ENCODE peak calls at places on chromosomes 16 and 17, in seven cellular contexts. M is GM12878, U is A549, F is HCT116, I is HepG2, L is K562, J is H1. H is an unnamed sample.

GRCh38 chr17:63276821-63277220 is 169.3 kb downstream of the CYB561 start:
- DNase-seq in F (no peak), M (no peak), L (no peak), I (no peak), U (no peak), J (no peak), H (no peak)

GRCh38 chr16:10922328-10923145 is 19.7 kb downstream of the DEXI start:
- DNase-seq in M (no peak), U (no peak), L (no peak), F (no peak), J (no peak), I (peak), H (no peak)

GRCh38 chr16:52561910-52562741 is 15.2 kb upstream of the TOX3 start:
- DNase-seq in L (no peak), F (no peak), M (no peak), U (no peak), I (peak), J (no peak), H (no peak)

GRCh38 chr17:36594626-36595401 is 3.1 kb downstream of the DHRS11 start:
- DNase-seq in J (no peak), M (no peak), U (no peak), F (no peak), I (no peak), L (no peak), H (no peak)

GRCh38 chr17:36942631-36943125 is 5.4 kb downstream of the LHX1 start:
- DNase-seq in F (no peak), J (no peak), M (no peak), L (no peak), U (no peak), I (no peak), H (no peak)

GRCh38 chr17:22459331-22459952 is 767.1 kb downstream of the KCNJ18 start:
- DNase-seq in I (no peak), J (no peak), M (no peak), F (no peak), L (no peak), U (no peak), H (no peak)

GRCh38 chr17:66682293-66682692 is 152.6 kb upstream of the CACNG5 start:
- DNase-seq in U (no peak), I (no peak), M (no peak), F (no peak), J (no peak), L (no peak), H (no peak)

GRCh38 chr16:24534634-24535033 is 4.7 kb upstream of the RBBP6 start:
- DNase-seq in L (no peak), I (peak), F (no peak), U (peak), M (no peak), J (no peak), H (no peak)

GRCh38 chr17:1995321-1996242 is 29.6 kb downstream of the RTN4RL1 start:
- DNase-seq in J (no peak), I (peak), L (no peak), U (no peak), M (no peak), F (no peak), H (no peak)
- TF ChIP-seq MAX in J (no peak), I (no peak), L (no peak), U (no peak), M (no peak), F (no peak), H (no peak)

GRCh38 chr17:1495265-1495664 is 2.8 kb upstream of the MYO1C start:
- DNase-seq in J (no peak), U (no peak), I (no peak), M (no peak), F (no peak), L (no peak), H (no peak)

GRCh38 chr17:1496814-1497325 is 4.4 kb upstream of the MYO1C start:
- DNase-seq in I (no peak), U (no peak), M (no peak), F (no peak), L (no peak), J (no peak), H (no peak)

GRCh38 chr17:1498869-1499268 is 6.4 kb upstream of the MYO1C start:
- DNase-seq in L (no peak), I (no peak), M (no peak), F (no peak), J (no peak), U (no peak), H (peak)

GRCh38 chr17:1494736-1495253 is 2.3 kb upstream of the MYO1C start:
- DNase-seq in M (no peak), J (no peak), L (no peak), I (no peak), U (no peak), F (no peak), H (no peak)

GRCh38 chr17:1498233-1498632 is 5.7 kb upstream of the MYO1C start:
- DNase-seq in U (no peak), F (no peak), M (no peak), J (no peak), L (no peak), I (no peak), H (no peak)
- H3K4me3 ChIP-seq in U (no peak), F (no peak), M (no peak), J (no peak), L (no peak), I (no peak), H (no peak)

DNA sequence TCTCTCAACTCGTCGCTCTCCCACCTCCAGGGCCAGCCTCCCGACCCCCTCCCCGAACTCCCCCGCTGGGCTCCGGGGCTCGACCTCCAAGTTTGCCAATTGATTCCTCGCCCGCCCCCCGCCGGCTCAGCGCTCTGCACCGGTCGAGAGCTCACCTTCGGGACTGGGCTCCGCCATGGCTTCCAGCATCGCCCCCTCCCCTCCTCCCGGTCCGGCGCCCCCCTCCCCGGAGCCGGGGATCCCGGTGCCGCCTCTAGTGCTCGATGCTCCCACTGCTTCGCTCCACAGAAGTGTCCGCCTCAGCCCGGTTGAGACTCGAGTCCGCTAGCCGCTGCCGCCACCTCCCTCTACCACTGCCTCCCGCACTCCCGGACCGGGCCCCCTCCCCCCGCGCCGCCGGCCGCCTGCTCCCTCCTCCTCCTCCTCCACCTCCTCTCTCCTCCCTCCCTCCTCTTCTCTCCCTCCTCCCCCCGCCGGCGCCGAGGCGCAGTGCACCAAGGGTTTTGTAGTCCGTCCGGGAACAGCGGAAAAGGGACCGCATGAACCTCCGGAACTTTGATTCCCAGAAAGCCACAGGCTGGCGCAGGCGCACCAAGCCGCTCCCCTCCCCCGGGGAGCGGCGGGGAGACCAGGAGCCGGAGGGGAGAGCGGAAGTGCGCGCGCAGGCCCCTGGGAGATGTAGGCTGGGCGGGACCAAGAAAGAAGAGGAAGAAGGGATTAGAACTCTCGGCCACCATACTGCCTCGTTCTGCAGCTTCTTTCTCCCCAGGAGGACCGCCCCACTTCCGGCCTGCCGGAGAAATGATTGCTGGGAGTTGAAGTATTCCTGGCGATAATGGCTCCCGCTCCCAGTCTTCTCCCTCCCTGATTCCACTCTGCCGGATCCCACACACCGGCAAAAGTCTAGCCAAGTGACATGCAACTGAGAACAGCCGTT is at the start of gene PHF23:
- DNase-seq in J (peak), F (peak), U (peak), I (peak), M (peak), L (peak), H (peak)
- TF ChIP-seq POLR2A in J (peak), F (no peak), U (peak), I (peak), M (peak), L (peak), H (no peak)

GRCh38 chr17:9899280-9900018 is 5.6 kb downstream of the RCVRN start:
- DNase-seq in J (no peak), I (no peak), L (no peak), M (no peak), U (no peak), F (no peak), H (no peak)
- TF ChIP-seq MAX in J (no peak), I (no peak), L (no peak), M (no peak), U (no peak), F (no peak), H (no peak)

GRCh38 chr17:82092094-82092586 is 5.9 kb downstream of the FASN start:
- DNase-seq in U (no peak), I (no peak), L (no peak), F (no peak), M (no peak), J (no peak), H (no peak)
- H3K4me3 ChIP-seq in U (no peak), I (no peak), L (no peak), F (no peak), M (no peak), J (no peak), H (no peak)

GRCh38 chr16:57808589-57808988 is 6.3 kb upstream of the KIFC3 start:
- DNase-seq in L (no peak), M (no peak), F (no peak), U (no peak), I (no peak), J (no peak), H (no peak)
- TF ChIP-seq POLR2A in L (no peak), M (no peak), F (no peak), U (no peak), I (no peak), J (no peak), H (no peak)

DNA sequence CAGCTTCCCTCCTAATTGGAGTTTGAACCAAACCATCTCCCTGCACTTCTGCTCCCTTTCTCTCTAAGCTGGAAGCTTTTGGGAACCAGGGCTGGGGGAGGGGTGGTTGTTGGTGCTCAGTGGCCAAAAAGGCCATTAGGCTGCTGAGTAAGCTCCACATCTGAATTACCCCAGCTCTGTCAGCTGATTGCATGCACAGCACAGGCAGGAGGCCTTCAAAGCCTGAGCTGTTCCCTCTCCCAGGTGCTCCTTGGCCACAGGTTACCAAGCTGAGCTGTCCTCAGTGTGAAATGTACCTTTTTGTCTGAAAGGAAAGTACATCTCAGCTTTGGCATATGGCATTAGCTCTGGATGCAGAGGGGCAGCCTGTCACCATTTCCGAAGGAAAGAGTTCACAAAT is 6.2 kb upstream of the TBKBP1 start:
- DNase-seq in U (no peak), L (no peak), J (no peak), M (no peak), F (no peak), I (no peak), H (no peak)
- TF ChIP-seq MAX in U (no peak), L (no peak), J (peak), M (no peak), F (no peak), I (no peak), H (no peak)

GRCh38 chr16:80055831-80056230 is 455.3 kb upstream of the MAF start:
- DNase-seq in U (no peak), J (no peak), M (no peak), L (no peak), I (no peak), F (no peak), H (no peak)

GRCh38 chr16:80056334-80056733 is 455.8 kb upstream of the MAF start:
- DNase-seq in U (no peak), L (no peak), F (no peak), J (no peak), M (no peak), I (no peak), H (no peak)

GRCh38 chr16:80054656-80055055 is 454.1 kb upstream of the MAF start:
- DNase-seq in U (no peak), I (no peak), L (no peak), J (no peak), F (no peak), M (no peak), H (no peak)

GRCh38 chr16:80060470-80060869 is 459.9 kb upstream of the MAF start:
- DNase-seq in J (no peak), I (no peak), U (no peak), L (no peak), F (no peak), M (no peak), H (no peak)

DNA sequence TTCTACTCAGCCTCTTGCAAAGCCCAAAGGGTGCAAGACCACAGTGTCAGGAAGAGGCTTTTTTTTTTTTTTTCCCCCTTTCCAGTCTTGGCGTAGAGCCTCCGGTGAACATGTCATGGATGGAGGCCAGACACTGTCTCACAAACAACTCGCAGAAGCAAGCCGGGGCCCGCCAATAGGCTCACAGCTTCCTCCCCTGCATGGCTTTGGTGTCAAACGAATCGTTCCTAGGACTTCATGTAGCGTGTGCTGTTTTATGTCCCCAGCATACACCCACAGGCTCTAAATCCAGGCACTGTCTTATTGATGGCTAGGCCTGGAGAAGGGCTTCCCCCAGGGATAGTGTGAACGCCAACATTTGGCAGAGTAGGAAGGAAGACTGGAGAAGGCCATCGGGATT is 457.7 kb upstream of the MAF start:
- DNase-seq in M (no peak), F (no peak), U (no peak), J (no peak), L (no peak), I (no peak), H (no peak)
- H3K4me3 ChIP-seq in M (no peak), F (no peak), U (no peak), J (no peak), L (no peak), I (no peak), H (no peak)

H was measured in NB4.